ENCODE peak calls at places on chromosomes 4 and X, in seven cellular contexts. Q is cardiac fibroblast, F is GM04504, J is cortex of kidney, L is NCI-H1092, Z is Kasumi-1, W is WTC11. I is an unnamed sample.

GRCh38 chrX:153909980-153910360 is 5.5 kb downstream of the AVPR2 start:
- DNase-seq in Q (no peak), F (no peak), J (no peak), L (no peak), Z (no peak), W (no peak), I (no peak)

GRCh38 chrX:154374361-154375155 is at the start of gene FLNA:
- DNase-seq in Q (no peak), F (no peak), J (no peak), L (peak), Z (no peak), W (peak), I (no peak)

GRCh38 chr4:154566639-154567204 is 3.9 kb downstream of the FGB start:
- DNase-seq in Q (peak), F (no peak), J (no peak), L (no peak), Z (no peak), W (no peak), I (no peak)

GRCh38 chrX:44748014-44748413 is 95.8 kb upstream of the DUSP21 start:
- DNase-seq in Q (peak), F (peak), J (no peak), L (no peak), Z (no peak), W (no peak), I (no peak)

GRCh38 chr4:68264875-68265565 is 19.5 kb upstream of the TMPRSS11B start:
- DNase-seq in Q (no peak), F (no peak), J (no peak), L (no peak), Z (no peak), W (no peak), I (no peak)

GRCh38 chr4:156686120-156686519 is 285.5 kb downstream of the PDGFC start:
- DNase-seq in Q (peak), F (peak), J (no peak), L (no peak), Z (no peak), W (no peak), I (no peak)

GRCh38 chr4:125765936-125766335 is 451.2 kb downstream of the FAT4 start:
- DNase-seq in Q (peak), F (no peak), J (no peak), L (no peak), Z (no peak), W (no peak), I (no peak)

GRCh38 chr4:4594531-4594930 is 52.7 kb upstream of the STX18 start:
- DNase-seq in Q (no peak), F (no peak), J (no peak), L (no peak), Z (no peak), W (no peak), I (no peak)

GRCh38 chr4:18388029-18388428 is 366.5 kb upstream of the LCORL start:
- DNase-seq in Q (no peak), F (no peak), J (no peak), L (peak), Z (no peak), W (no peak), I (no peak)

GRCh38 chr4:111678466-111678865 is 466.8 kb upstream of the FAM241A start:
- DNase-seq in Q (peak), F (peak), J (no peak), L (no peak), Z (no peak), W (no peak), I (no peak)

GRCh38 chr4:29983890-29984289 is 736.3 kb upstream of the PCDH7 start:
- DNase-seq in Q (no peak), F (no peak), J (no peak), L (no peak), Z (no peak), W (no peak), I (no peak)

GRCh38 chr4:25919676-25920075 is 5.7 kb downstream of the SMIM20 start:
- DNase-seq in Q (no peak), F (no peak), J (no peak), L (no peak), Z (no peak), W (no peak), I (no peak)

GRCh38 chr4:187321741-187322140 is 598.1 kb upstream of the FAT1 start:
- DNase-seq in Q (peak), F (no peak), J (no peak), L (no peak), Z (no peak), W (no peak), I (no peak)